ENCODE peak calls at places on chromosomes 16 and 17, in seven cellular contexts. O is sigmoid colon, Q is IMR-90, I is endothelial cell of umbilical vein, X is prostate gland, P is right lobe of liver, G is HCT116. V is an unnamed sample. For H3K36me3, the result is how much of the 10 kb centered on the place peaks cover.

GRCh38 chr17:79027925-79028491 is 4.0 kb downstream of the C1QTNF1 start:
- DNase-seq in P (peak), X (no peak), O (peak), Q (no peak), I (no peak), G (no peak), V (no peak)

GRCh38 chr17:66459811-66460270 is 157.4 kb downstream of the PRKCA start:
- DNase-seq in Q (peak), P (peak), X (no peak), G (peak), O (peak), I (peak), V (peak)

GRCh38 chr17:27993723-27994310 is 48.7 kb upstream of the NLK start:
- DNase-seq in X (no peak), P (no peak), Q (no peak), G (no peak), I (peak), O (no peak), V (no peak)

GRCh38 chr17:30831257-30831656 is 509 bp upstream of the ATAD5 start:
- DNase-seq in P (no peak), G (no peak), Q (peak), X (no peak), I (no peak), O (no peak), V (no peak)

GRCh38 chr17:57911834-57912673 is 43.2 kb downstream of the CUEDC1 start:
- DNase-seq in X (peak), I (peak), O (peak), Q (no peak), G (peak), P (peak), V (peak)

GRCh38 chr17:1055751-1056645 is 59.1 kb downstream of the TIMM22 start:
- DNase-seq in G (no peak), P (no peak), O (peak), Q (peak), I (peak), X (peak), V (peak)

GRCh38 chr17:16379654-16380053 is 1.2 kb upstream of the UBB start:
- DNase-seq in X (no peak), Q (no peak), G (no peak), P (no peak), I (no peak), O (no peak), V (no peak)

GRCh38 chr17:59074494-59074893 is 32.2 kb downstream of the TRIM37 start:
- DNase-seq in P (no peak), I (peak), O (no peak), Q (peak), G (no peak), X (no peak), V (no peak)

GRCh38 chr17:8448310-8448709 is 12.6 kb downstream of the NDEL1 start:
- DNase-seq in X (no peak), I (no peak), Q (no peak), P (no peak), G (no peak), O (no peak), V (no peak)

GRCh38 chr17:81966343-81967243 is 5.6 kb upstream of the NOTUM start:
- DNase-seq in Q (peak), G (no peak), X (no peak), O (peak), I (no peak), P (peak), V (peak)

GRCh38 chr17:4142107-4142900 is 526 bp downstream of the ZZEF1 start:
- DNase-seq in X (no peak), G (no peak), O (peak), P (peak), Q (peak), I (peak), V (peak)

GRCh38 chr17:27239046-27239445 is 54.9 kb upstream of the WSB1 start:
- DNase-seq in O (no peak), X (no peak), I (no peak), P (no peak), Q (no peak), G (no peak), V (no peak)

GRCh38 chr16:68021490-68021889 is 1.5 kb downstream of the DDX28 start:
- DNase-seq in X (no peak), G (no peak), Q (no peak), P (no peak), I (no peak), O (no peak), V (no peak)

GRCh38 chr17:66369830-66370229 is 67.4 kb downstream of the PRKCA start:
- DNase-seq in Q (no peak), P (no peak), O (no peak), I (no peak), X (no peak), G (no peak), V (no peak)

GRCh38 chr16:73054732-73055481 is 7.0 kb upstream of the ZFHX3 start:
- DNase-seq in X (no peak), Q (peak), O (peak), G (no peak), P (no peak), I (peak), V (no peak)

GRCh38 chr17:6671431-6671830 is 19.9 kb downstream of the C17orf100 start:
- DNase-seq in I (no peak), Q (no peak), O (no peak), G (no peak), X (no peak), P (no peak), V (no peak)

GRCh38 chr16:3664187-3664896 is 9.9 kb downstream of the DNASE1 start:
- DNase-seq in Q (no peak), I (no peak), O (no peak), X (no peak), G (no peak), P (no peak), V (no peak)

GRCh38 chr16:63690961-63691360 is 1430.9 kb downstream of the CDH11 start:
- DNase-seq in G (no peak), O (no peak), I (no peak), X (no peak), Q (no peak), P (no peak), V (no peak)

GRCh38 chr17:10349403-10349802 is 23.4 kb downstream of the MYH13 start:
- DNase-seq in P (no peak), I (no peak), Q (no peak), O (no peak), X (no peak), G (peak), V (no peak)

GRCh38 chr17:80992077-80992947 is 671 bp downstream of the CHMP6 start:
- DNase-seq in P (no peak), Q (no peak), O (no peak), G (no peak), I (no peak), X (no peak), V (no peak)

GRCh38 chr16:25691519-25692091 is at the start of gene HS3ST4:
- DNase-seq in Q (no peak), G (no peak), I (no peak), X (no peak), O (no peak), P (no peak), V (peak)

GRCh38 chr16:75027520-75028300 is 28.9 kb downstream of the ZNRF1 start:
- DNase-seq in G (no peak), Q (peak), X (no peak), I (peak), O (no peak), P (no peak), V (no peak)

GRCh38 chr16:11379420-11379819 is 34.2 kb downstream of the RMI2 start:
- DNase-seq in X (no peak), O (peak), I (no peak), Q (peak), P (no peak), G (no peak), V (peak)

GRCh38 chr16:4244254-4244812 is 2.5 kb upstream of the SRL start:
- DNase-seq in O (no peak), X (no peak), Q (peak), I (no peak), P (no peak), G (no peak), V (peak)

GRCh38 chr17:50956750-50957523 is 90.8 kb upstream of the TOB1 start:
- DNase-seq in Q (peak), O (peak), G (peak), P (peak), I (peak), X (peak), V (peak)

GRCh38 chr16:27701381-27701780 is 151.4 kb downstream of the KATNIP start:
- DNase-seq in O (peak), P (no peak), I (no peak), X (no peak), G (no peak), Q (no peak), V (no peak)

GRCh38 chr17:77356690-77357201 is 216.0 kb downstream of the SEC14L1 start:
- DNase-seq in I (no peak), P (peak), O (peak), X (no peak), Q (no peak), G (no peak), V (peak)

GRCh38 chr17:75059369-75060345 is 12.6 kb downstream of the KCTD2 start:
- DNase-seq in O (peak), Q (peak), X (peak), G (no peak), P (no peak), I (peak), V (no peak)

GRCh38 chr16:11674001-11674817 is 6.0 kb downstream of the SNN start:
- DNase-seq in X (no peak), Q (no peak), P (no peak), G (no peak), I (no peak), O (no peak), V (no peak)

GRCh38 chr17:410674-411401 is 58.2 kb upstream of the RPH3AL start:
- DNase-seq in G (no peak), O (no peak), Q (peak), I (peak), P (no peak), X (no peak), V (no peak)

GRCh38 chr17:73952498-73953205 is 250.8 kb upstream of the RPL38 start:
- DNase-seq in G (no peak), P (no peak), X (no peak), Q (no peak), O (no peak), I (no peak), V (peak)

GRCh38 chr16:55489956-55490265 is 10.9 kb downstream of the MMP2 start:
- DNase-seq in I (no peak), G (no peak), Q (no peak), X (no peak), O (peak), P (no peak), V (no peak)

GRCh38 chr16:55490301-55490700 is 11.3 kb downstream of the MMP2 start:
- DNase-seq in I (no peak), O (peak), G (no peak), P (no peak), Q (no peak), X (no peak), V (no peak)

GRCh38 chr16:55488306-55488705 is 9.3 kb downstream of the MMP2 start:
- DNase-seq in G (no peak), X (no peak), O (no peak), Q (no peak), I (peak), P (peak), V (no peak)

GRCh38 chr16:55489119-55489955 is 10.3 kb downstream of the MMP2 start:
- DNase-seq in O (peak), Q (no peak), P (no peak), I (no peak), G (no peak), X (no peak), V (no peak)

DNA sequence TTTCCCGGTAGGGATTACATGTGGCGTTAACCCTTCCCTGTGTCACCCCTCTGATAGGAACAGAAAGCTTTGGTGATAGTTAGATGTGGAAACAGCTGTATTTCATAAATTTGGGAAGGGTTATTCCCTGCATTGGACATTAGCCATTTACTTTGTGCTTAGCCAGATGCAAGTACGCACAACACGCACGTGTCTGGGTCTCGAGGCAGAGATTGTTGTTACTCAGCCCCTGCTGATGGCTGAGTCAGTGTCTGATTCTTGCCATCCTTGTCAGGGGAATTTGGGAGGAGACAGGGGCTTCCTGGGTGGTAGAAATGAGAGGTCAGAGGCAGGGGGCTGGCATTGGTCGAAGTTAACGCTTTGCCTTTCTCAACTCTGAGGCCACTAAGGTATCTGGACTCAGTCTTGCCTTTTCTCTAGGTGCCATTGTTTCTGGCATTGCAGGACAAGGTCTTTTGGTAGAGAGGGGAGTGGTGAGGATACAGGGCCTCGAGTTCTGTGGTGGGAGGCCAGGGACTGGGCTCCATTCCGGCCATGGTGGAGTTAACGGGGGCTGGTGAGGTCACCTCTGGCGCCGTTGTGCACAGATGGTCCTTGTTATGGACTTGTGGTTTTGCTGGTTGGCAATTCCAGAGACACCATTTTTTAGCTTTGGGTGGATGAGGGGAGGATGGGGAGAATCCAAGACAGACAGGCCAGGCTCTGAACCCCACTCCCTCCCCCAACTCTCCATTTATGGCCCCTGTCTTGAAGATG is 8.2 kb downstream of the MMP2 start:
- DNase-seq in O (peak), Q (peak), P (no peak), I (no peak), X (no peak), G (no peak), V (no peak)
- H3K36me3 ChIP-seq in O (under half), Q (half or more), P (under half), I (half or more), X (under half), G (under half), V (under half)

GRCh38 chr17:83176956-83177583 is 97.7 kb downstream of the METRNL start:
- DNase-seq in P (peak), I (no peak), Q (no peak), O (peak), X (no peak), G (no peak), V (no peak)

GRCh38 chr17:83176272-83176955 is 97.0 kb downstream of the METRNL start:
- DNase-seq in G (no peak), O (peak), Q (no peak), I (no peak), X (no peak), P (peak), V (no peak)

GRCh38 chr17:83173997-83174858 is 94.8 kb downstream of the METRNL start:
- DNase-seq in X (peak), I (no peak), Q (peak), G (no peak), O (peak), P (peak), V (no peak)

GRCh38 chr17:83174859-83175550 is 95.6 kb downstream of the METRNL start:
- DNase-seq in O (no peak), X (no peak), P (peak), I (no peak), Q (no peak), G (no peak), V (no peak)

GRCh38 chr17:83175551-83176271 is 96.3 kb downstream of the METRNL start:
- DNase-seq in G (no peak), I (no peak), X (no peak), O (no peak), Q (no peak), P (peak), V (no peak)
- TF ChIP-seq CTCF in G (no peak), I (no peak), X (no peak), O (no peak), Q (no peak), P (no peak), V (no peak)

DNA sequence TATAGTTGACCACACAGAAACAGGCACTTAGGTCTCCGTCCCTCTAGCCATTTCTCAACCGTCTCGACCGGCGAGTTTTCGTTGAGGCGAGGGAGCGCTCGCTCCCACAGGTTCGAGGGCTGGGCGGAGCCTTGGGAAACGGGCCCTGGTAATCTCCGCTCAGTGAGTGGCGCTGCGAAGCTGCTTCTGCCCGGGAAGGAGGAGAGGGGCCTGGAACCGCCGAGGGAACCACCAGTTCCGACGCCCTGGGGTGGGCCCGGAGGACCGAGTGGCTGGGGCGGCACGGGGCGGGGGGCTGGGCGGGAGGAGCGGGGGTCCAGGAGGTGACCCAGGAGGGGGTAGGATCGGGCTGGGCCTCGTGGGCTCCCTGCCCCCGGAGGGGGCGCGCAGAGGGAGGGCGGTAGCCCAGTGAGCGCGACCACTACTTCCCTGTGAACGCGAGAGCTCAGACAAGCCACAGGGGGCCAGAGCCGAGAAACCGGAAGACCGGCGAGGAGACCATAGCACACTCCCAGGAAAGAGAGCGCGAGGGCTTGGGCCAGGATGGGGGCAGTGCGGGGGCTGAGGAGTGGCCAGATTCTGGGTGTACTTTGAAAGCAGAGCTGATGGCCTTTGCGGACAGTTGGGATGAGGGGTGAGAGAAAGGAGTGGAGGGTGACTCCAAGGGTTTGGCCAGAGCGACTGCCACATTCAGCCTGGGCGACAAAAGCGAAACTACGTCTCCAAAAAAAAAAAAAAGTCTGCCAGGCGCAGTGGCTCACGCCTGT is 29.9 kb upstream of the ARL4D start:
- DNase-seq in Q (peak), P (peak), X (peak), G (peak), I (peak), O (peak), V (peak)
- TF ChIP-seq POLR2A in Q (peak), P (peak), X (peak), G (no peak), I (no peak), O (peak), V (no peak)

GRCh38 chr16:84993926-84994325 is 17.4 kb downstream of the ZDHHC7 start:
- DNase-seq in Q (no peak), I (no peak), G (no peak), X (no peak), P (no peak), O (no peak), V (no peak)
- H3K36me3 ChIP-seq in Q (under half), I (under half), G (under half), X (under half), P (under half), O (under half), V (under half)

GRCh38 chr17:11880714-11881113 is 116.6 kb downstream of the ZNF18 start:
- DNase-seq in G (peak), Q (no peak), O (no peak), P (no peak), X (peak), I (no peak), V (no peak)
- TF ChIP-seq CTCF in G (peak), Q (no peak), O (no peak), P (peak), X (peak), I (no peak), V (no peak)

GRCh38 chr17:61605692-61606091 is 14.7 kb upstream of the NACA2 start:
- DNase-seq in X (no peak), O (no peak), G (no peak), I (no peak), Q (no peak), P (no peak), V (no peak)
- TF ChIP-seq POLR2A in X (no peak), O (no peak), G (no peak), I (no peak), Q (no peak), P (no peak), V (no peak)

DNA sequence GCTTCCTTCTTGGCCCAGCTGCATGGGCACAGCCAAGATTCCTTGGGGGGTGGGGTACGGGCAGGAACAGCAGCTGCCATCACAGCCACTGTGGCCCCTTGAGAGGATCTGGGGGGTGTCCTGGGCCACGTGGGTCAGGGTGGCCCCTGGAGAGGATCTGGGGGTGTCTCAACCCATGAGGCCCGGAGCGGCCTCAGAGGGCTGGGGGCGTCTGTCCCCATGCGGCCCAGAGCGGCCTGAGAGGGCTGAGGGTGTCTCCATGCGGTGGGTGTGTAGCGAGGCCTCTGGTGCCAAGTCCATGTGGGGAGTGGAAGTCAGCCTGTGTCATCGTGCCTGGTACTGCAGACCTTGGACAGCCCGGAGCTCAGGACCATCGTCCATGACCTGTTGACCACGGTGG is 13.7 kb downstream of the TSC2 start:
- DNase-seq in I (no peak), O (no peak), G (no peak), P (no peak), X (no peak), Q (no peak), V (no peak)
- H3K36me3 ChIP-seq in I (half or more), O (under half), G (under half), P (under half), X (under half), Q (half or more), V (half or more)